ENCODE peak calls at places on chromosomes 4 and X, in six cellular contexts. One of them, this sample, is unnamed. For H3K27me3, the result is how much of the 10 kb centered on the place peaks cover.

GRCh38 chr4:55031158-55031557 is 94.2 kb downstream of the KDR start:
- DNase-seq in mammary epithelial cell: no peak
- DNase-seq in astrocyte: no peak
- DNase-seq in ovary: no peak
- DNase-seq in left lung: no peak
- DNase-seq in mesendoderm: no peak
- DNase-seq in this sample: no peak

GRCh38 chr4:168917150-168917779 is 92.8 kb downstream of the CBR4 start:
- DNase-seq in mammary epithelial cell: no peak
- DNase-seq in astrocyte: peak
- DNase-seq in ovary: no peak
- DNase-seq in mesendoderm: peak
- DNase-seq in left lung: no peak
- DNase-seq in this sample: no peak

GRCh38 chrX:51420610-51421009 is 75.8 kb downstream of the NUDT11 start:
- DNase-seq in ovary: no peak
- DNase-seq in astrocyte: peak
- DNase-seq in left lung: no peak
- DNase-seq in mesendoderm: peak
- DNase-seq in mammary epithelial cell: peak
- DNase-seq in this sample: no peak

GRCh38 chrX:17475820-17476219 is 100.8 kb downstream of the NHS start:
- DNase-seq in left lung: no peak
- DNase-seq in mesendoderm: no peak
- DNase-seq in astrocyte: no peak
- DNase-seq in ovary: no peak
- DNase-seq in mammary epithelial cell: no peak
- DNase-seq in this sample: no peak

GRCh38 chr4:176277162-176277904 is 8.3 kb upstream of the ASB5 start:
- DNase-seq in astrocyte: peak
- DNase-seq in mesendoderm: peak
- DNase-seq in mammary epithelial cell: peak
- DNase-seq in ovary: peak
- DNase-seq in left lung: peak
- DNase-seq in this sample: peak

GRCh38 chr4:67853336-67853735 is 30.5 kb downstream of the TMPRSS11D start:
- DNase-seq in mammary epithelial cell: no peak
- DNase-seq in mesendoderm: no peak
- DNase-seq in astrocyte: no peak
- DNase-seq in left lung: peak
- DNase-seq in ovary: no peak
- DNase-seq in this sample: no peak

GRCh38 chr4:5724377-5724776 is 13.4 kb downstream of the EVC start:
- DNase-seq in left lung: no peak
- DNase-seq in astrocyte: peak
- DNase-seq in ovary: no peak
- DNase-seq in mesendoderm: no peak
- DNase-seq in mammary epithelial cell: no peak
- DNase-seq in this sample: no peak

GRCh38 chr4:2786152-2786671 is 6.7 kb upstream of the SH3BP2 start:
- DNase-seq in left lung: no peak
- DNase-seq in ovary: no peak
- DNase-seq in mammary epithelial cell: no peak
- DNase-seq in mesendoderm: no peak
- DNase-seq in astrocyte: no peak
- DNase-seq in this sample: no peak

GRCh38 chr4:6071959-6072720 is 53.9 kb upstream of the C4orf50 start:
- DNase-seq in astrocyte: no peak
- DNase-seq in ovary: no peak
- DNase-seq in left lung: peak
- DNase-seq in mesendoderm: peak
- DNase-seq in mammary epithelial cell: no peak
- DNase-seq in this sample: peak

GRCh38 chr4:6497796-6498195 is 25.4 kb upstream of the PPP2R2C start:
- DNase-seq in astrocyte: no peak
- DNase-seq in mammary epithelial cell: no peak
- DNase-seq in ovary: no peak
- DNase-seq in mesendoderm: no peak
- DNase-seq in left lung: no peak
- DNase-seq in this sample: no peak

GRCh38 chr4:29131304-29131703 is 1588.9 kb upstream of the PCDH7 start:
- DNase-seq in mammary epithelial cell: no peak
- DNase-seq in mesendoderm: peak
- DNase-seq in astrocyte: no peak
- DNase-seq in ovary: no peak
- DNase-seq in left lung: no peak
- DNase-seq in this sample: no peak

GRCh38 chrX:19593684-19594083 is 78.4 kb upstream of the MAP3K15 start:
- DNase-seq in left lung: no peak
- DNase-seq in mammary epithelial cell: no peak
- DNase-seq in mesendoderm: peak
- DNase-seq in astrocyte: peak
- DNase-seq in ovary: no peak
- DNase-seq in this sample: no peak

GRCh38 chr4:6658204-6658585 is 17.7 kb downstream of the MRFAP1 start:
- DNase-seq in mammary epithelial cell: no peak
- DNase-seq in ovary: no peak
- DNase-seq in astrocyte: no peak
- DNase-seq in mesendoderm: no peak
- DNase-seq in left lung: peak
- DNase-seq in this sample: no peak

GRCh38 chrX:143581260-143581659 is 54.6 kb downstream of the SLITRK4 start:
- DNase-seq in mesendoderm: no peak
- DNase-seq in left lung: no peak
- DNase-seq in mammary epithelial cell: no peak
- DNase-seq in astrocyte: no peak
- DNase-seq in ovary: no peak
- DNase-seq in this sample: no peak

DNA sequence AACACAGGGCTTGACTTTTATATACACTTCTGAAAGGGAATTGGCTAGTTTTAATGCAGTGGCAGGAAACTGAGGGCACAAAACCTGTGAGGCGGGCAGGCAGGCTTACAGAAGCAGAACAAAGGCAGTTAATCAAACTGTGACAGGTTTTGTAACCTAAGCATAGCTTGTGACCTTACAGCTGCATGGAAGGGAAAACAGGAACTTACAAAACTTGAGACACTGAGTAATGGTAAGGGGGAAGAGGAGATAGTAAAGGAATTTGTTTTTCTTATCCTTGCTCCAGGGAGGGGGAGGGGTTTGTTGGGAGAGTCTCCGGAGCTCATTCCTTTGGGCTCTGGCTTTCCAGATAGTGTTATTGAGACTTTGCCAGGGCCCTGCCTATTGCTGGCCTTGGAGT is 55.6 kb downstream of the SLITRK4 start:
- DNase-seq in ovary: no peak
- DNase-seq in left lung: no peak
- DNase-seq in mammary epithelial cell: no peak
- DNase-seq in astrocyte: no peak
- DNase-seq in mesendoderm: peak
- DNase-seq in this sample: no peak
- H3K27me3 ChIP-seq in ovary: under half
- H3K27me3 ChIP-seq in left lung: under half
- H3K27me3 ChIP-seq in mammary epithelial cell: under half
- H3K27me3 ChIP-seq in astrocyte: under half
- H3K27me3 ChIP-seq in mesendoderm: under half
- H3K27me3 ChIP-seq in this sample: under half

GRCh38 chr4:156583265-156583664 is 388.3 kb downstream of the PDGFC start:
- DNase-seq in mesendoderm: no peak
- DNase-seq in left lung: no peak
- DNase-seq in mammary epithelial cell: no peak
- DNase-seq in ovary: no peak
- DNase-seq in astrocyte: no peak
- DNase-seq in this sample: no peak

GRCh38 chr4:156584100-156584499 is 387.5 kb downstream of the PDGFC start:
- DNase-seq in mesendoderm: no peak
- DNase-seq in ovary: no peak
- DNase-seq in left lung: no peak
- DNase-seq in astrocyte: peak
- DNase-seq in mammary epithelial cell: peak
- DNase-seq in this sample: no peak

GRCh38 chr4:156578713-156579112 is 392.9 kb downstream of the PDGFC start:
- DNase-seq in mesendoderm: no peak
- DNase-seq in left lung: no peak
- DNase-seq in ovary: no peak
- DNase-seq in astrocyte: no peak
- DNase-seq in mammary epithelial cell: no peak
- DNase-seq in this sample: no peak

GRCh38 chr4:156581282-156581681 is 390.3 kb downstream of the PDGFC start:
- DNase-seq in ovary: no peak
- DNase-seq in astrocyte: no peak
- DNase-seq in left lung: no peak
- DNase-seq in mammary epithelial cell: no peak
- DNase-seq in mesendoderm: no peak
- DNase-seq in this sample: no peak

GRCh38 chr4:156581693-156582092 is 389.9 kb downstream of the PDGFC start:
- DNase-seq in ovary: no peak
- DNase-seq in left lung: no peak
- DNase-seq in mammary epithelial cell: no peak
- DNase-seq in mesendoderm: no peak
- DNase-seq in astrocyte: no peak
- DNase-seq in this sample: no peak
- H3K27ac ChIP-seq in ovary: no peak
- H3K27ac ChIP-seq in left lung: no peak
- H3K27ac ChIP-seq in mammary epithelial cell: no peak
- H3K27ac ChIP-seq in mesendoderm: no peak
- H3K27ac ChIP-seq in astrocyte: no peak
- H3K27ac ChIP-seq in this sample: no peak

GRCh38 chr4:80192252-80192866 is 4.9 kb upstream of the PRDM8 start:
- DNase-seq in astrocyte: no peak
- DNase-seq in left lung: no peak
- DNase-seq in mesendoderm: no peak
- DNase-seq in ovary: no peak
- DNase-seq in mammary epithelial cell: no peak
- DNase-seq in this sample: no peak
- H3K27me3 ChIP-seq in astrocyte: half or more
- H3K27me3 ChIP-seq in left lung: half or more
- H3K27me3 ChIP-seq in mesendoderm: half or more
- H3K27me3 ChIP-seq in ovary: under half
- H3K27me3 ChIP-seq in mammary epithelial cell: under half
- H3K27me3 ChIP-seq in this sample: half or more

DNA sequence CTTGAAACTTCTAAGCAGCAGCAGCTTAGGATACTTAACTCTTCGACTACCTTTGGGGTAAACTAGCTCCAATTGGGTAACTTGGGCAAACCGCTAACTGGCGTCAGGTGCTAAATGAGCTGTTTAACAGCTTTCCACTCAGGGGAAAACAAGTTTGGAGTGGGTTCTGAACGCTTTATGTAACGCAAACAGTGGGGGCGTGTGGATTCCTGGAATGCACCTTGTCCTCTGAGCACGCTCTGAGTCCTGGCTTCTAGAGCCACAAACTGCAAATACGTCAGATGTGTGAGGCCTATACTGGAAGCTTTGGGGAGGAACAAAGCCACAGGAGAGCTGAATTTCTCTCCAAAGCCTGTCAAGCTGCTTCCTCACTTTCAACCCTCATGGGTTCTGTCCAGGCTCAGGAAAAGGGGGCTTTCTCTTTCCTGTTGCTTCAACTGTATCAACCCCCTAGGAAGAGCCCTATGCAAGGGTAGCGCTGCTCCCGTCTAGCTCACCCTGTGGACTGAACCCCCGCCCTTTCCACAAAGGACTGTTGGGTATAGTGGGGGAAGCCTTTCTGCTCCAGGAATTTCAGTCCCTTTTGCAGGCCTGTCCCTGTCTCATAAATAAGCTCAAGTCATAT is 4.5 kb upstream of the WDR1 start:
- DNase-seq in astrocyte: no peak
- DNase-seq in mammary epithelial cell: no peak
- DNase-seq in ovary: no peak
- DNase-seq in left lung: no peak
- DNase-seq in mesendoderm: no peak
- DNase-seq in this sample: no peak
- H3K27ac ChIP-seq in astrocyte: no peak
- H3K27ac ChIP-seq in mammary epithelial cell: no peak
- H3K27ac ChIP-seq in ovary: no peak
- H3K27ac ChIP-seq in left lung: no peak
- H3K27ac ChIP-seq in mesendoderm: no peak
- H3K27ac ChIP-seq in this sample: no peak

GRCh38 chr4:14864365-14864762 is 137.9 kb upstream of the CPEB2 start:
- DNase-seq in astrocyte: no peak
- DNase-seq in mesendoderm: no peak
- DNase-seq in ovary: no peak
- DNase-seq in mammary epithelial cell: no peak
- DNase-seq in left lung: no peak
- DNase-seq in this sample: no peak
- H3K27me3 ChIP-seq in astrocyte: under half
- H3K27me3 ChIP-seq in mesendoderm: under half
- H3K27me3 ChIP-seq in ovary: under half
- H3K27me3 ChIP-seq in mammary epithelial cell: under half
- H3K27me3 ChIP-seq in left lung: under half
- H3K27me3 ChIP-seq in this sample: under half